ENCODE peak calls at places on chromosomes 13 and 19, in ten cellular contexts. F, X, R, S, B, Y, D, C, P and V are unnamed samples.

GRCh38 chr13:87671824-87672603 is 843 bp downstream of the SLITRK5 start:
- DNase-seq in F (no peak), X (no peak), R (no peak), S (no peak), B (no peak), Y (no peak), D (no peak), C (no peak), P (no peak), V (no peak)

GRCh38 chr19:45753548-45753947 is 15.5 kb downstream of the SIX5 start:
- DNase-seq in F (no peak), X (no peak), R (no peak), S (no peak), B (no peak), Y (no peak), D (no peak), C (no peak), P (no peak), V (no peak)

GRCh38 chr19:17889609-17890214 is 18.0 kb downstream of the SLC5A5 start:
- DNase-seq in F (no peak), X (peak; percentile 53), R (no peak), S (no peak), B (peak; percentile 52), Y (peak; percentile 38), D (no peak), C (peak; percentile 66), P (no peak), V (peak; percentile 54)

GRCh38 chr13:113349491-113349890 is 14.4 kb downstream of the GRTP1 start:
- DNase-seq in F (no peak), X (no peak), R (no peak), S (no peak), B (no peak), Y (no peak), D (no peak), C (no peak), P (no peak), V (no peak)

GRCh38 chr13:68993154-68993553 is 1114.5 kb upstream of the ATXN8OS start:
- DNase-seq in F (no peak), X (no peak), R (no peak), S (no peak), B (no peak), Y (no peak), D (no peak), C (no peak), P (no peak), V (no peak)

GRCh38 chr19:45161715-45162463 is 1.1 kb upstream of the NKPD1 start:
- DNase-seq in F (no peak), X (no peak), R (no peak), S (no peak), B (no peak), Y (no peak), D (no peak), C (peak; percentile 56), P (no peak), V (peak; percentile 62)

GRCh38 chr19:3507371-3508120 is 1.4 kb downstream of the FZR1 start:
- DNase-seq in F (peak; percentile 51), X (no peak), R (no peak), S (peak; percentile 26), B (no peak), Y (peak; percentile 73), D (no peak), C (no peak), P (no peak), V (no peak)

GRCh38 chr13:99227909-99228688 is 27.4 kb downstream of the UBAC2 start:
- DNase-seq in F (no peak), X (no peak), R (no peak), S (no peak), B (peak; percentile 84), Y (peak; percentile 15), D (no peak), C (no peak), P (no peak), V (no peak)

GRCh38 chr13:79405831-79406596 is at the start of gene RBM26:
- DNase-seq in F (peak; percentile 94), X (peak; percentile 86), R (peak; percentile 82), S (peak; percentile 91), B (peak; percentile 96), Y (peak; percentile 96), D (peak; percentile 85), C (peak; percentile 96), P (peak; percentile 89), V (peak; percentile 91)

GRCh38 chr13:84192125-84192524 is 309.9 kb upstream of the SLITRK1 start:
- DNase-seq in F (no peak), X (peak; percentile 79), R (no peak), S (no peak), B (peak; percentile 3), Y (no peak), D (no peak), C (peak; percentile 78), P (no peak), V (no peak)